ENCODE peak calls at places on chromosomes 5 and 9, in four cellular contexts. X is cardiac muscle cell, K is suprapubic skin, S is mucosa of descending colon. J is an unnamed sample.
A peak's percentile ranks its signal among the peaks of the same experiment; 100 is the strongest.

GRCh38 chr5:40347981-40348725 is 331.6 kb upstream of the PTGER4 start:
- DNase-seq in S (no peak), K (no peak), X (no peak), J (no peak)

GRCh38 chr9:129381481-129381957 is 203.5 kb upstream of the IER5L start:
- DNase-seq in S (no peak), X (no peak), K (no peak), J (no peak)

GRCh38 chr9:129626079-129626943 is at the start of gene NTMT1:
- DNase-seq in S (peak; percentile 90), X (peak; percentile 87), K (peak; percentile 95), J (peak; percentile 92)

GRCh38 chr5:6734243-6734695 is 21.0 kb downstream of the TENT4A start:
- DNase-seq in X (peak; percentile 18), K (no peak), S (no peak), J (no peak)

GRCh38 chr9:70935856-70936255 is 185.6 kb downstream of the TRPM3 start:
- DNase-seq in S (no peak), X (peak; percentile 26), K (no peak), J (no peak)

GRCh38 chr5:154176191-154176590 is 14.3 kb upstream of the GALNT10 start:
- DNase-seq in K (no peak), X (peak; percentile 83), S (no peak), J (no peak)

GRCh38 chr5:55134053-55134722 is 25.8 kb upstream of the GPX8 start:
- DNase-seq in K (no peak), S (no peak), X (no peak), J (no peak)

GRCh38 chr5:141821430-141821925 is 56.7 kb downstream of the PCDH1 start:
- DNase-seq in K (no peak), S (no peak), X (peak; percentile 93), J (no peak)

GRCh38 chr5:111706345-111706744 is 50.6 kb downstream of the NREP start:
- DNase-seq in K (no peak), X (peak; percentile 42), S (peak; percentile 16), J (no peak)

GRCh38 chr5:32126691-32127090 is 47.4 kb downstream of the GOLPH3 start:
- DNase-seq in S (no peak), X (peak; percentile 33), K (no peak), J (no peak)

GRCh38 chr5:10626473-10627013 is 62.7 kb downstream of the ANKRD33B start:
- DNase-seq in X (peak; percentile 51), S (no peak), K (no peak), J (no peak)

GRCh38 chr9:114761515-114761914 is 44.3 kb downstream of the TNFSF15 start:
- DNase-seq in X (no peak), K (no peak), S (no peak), J (no peak)

GRCh38 chr9:84139296-84140100 is 158.9 kb downstream of the RMI1 start:
- DNase-seq in K (no peak), S (peak; percentile 89), X (peak; percentile 75), J (no peak)

GRCh38 chr5:143559586-143559985 is 156.1 kb upstream of the NR3C1 start:
- DNase-seq in K (no peak), S (no peak), X (no peak), J (no peak)
- TF ChIP-seq CTCF in K (no peak), S (no peak), X (no peak), J (no peak)

GRCh38 chr9:109968702-109969450 is 188.9 kb downstream of the PALM2AKAP2 start:
- DNase-seq in X (peak; percentile 60), S (no peak), K (no peak), J (no peak)
- TF ChIP-seq CTCF in X (peak; percentile 44), S (no peak), K (no peak), J (peak; percentile 39)

GRCh38 chr5:65861830-65862241 is 64.5 kb upstream of the ERBIN start:
- DNase-seq in K (no peak), S (no peak), X (peak; percentile 81), J (no peak)
- TF ChIP-seq CTCF in K (no peak), S (no peak), X (no peak), J (no peak)

GRCh38 chr5:176667637-176668036 is 20.4 kb downstream of the TSPAN17 start:
- DNase-seq in K (no peak), S (no peak), X (no peak), J (no peak)
- TF ChIP-seq CTCF in K (no peak), S (no peak), X (no peak), J (no peak)

DNA sequence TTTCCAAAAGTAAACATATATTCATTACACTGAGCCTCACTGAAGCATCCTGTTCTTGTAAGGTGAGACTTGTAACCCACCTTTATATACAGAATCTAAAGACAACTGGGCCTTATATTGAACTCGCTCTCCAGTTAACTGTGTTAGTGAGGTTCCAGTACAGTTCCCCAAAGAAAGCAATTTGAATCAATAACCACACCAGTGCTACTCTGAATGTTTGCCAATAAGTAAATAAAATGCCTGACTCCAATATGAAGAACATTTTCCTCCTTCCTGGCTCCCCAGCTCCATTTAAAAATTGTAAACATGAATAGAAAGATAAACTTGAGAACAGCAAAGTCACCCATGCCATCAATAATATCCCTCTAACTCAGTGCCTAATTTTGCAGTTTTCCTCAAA is 50.1 kb downstream of the FBXW11 start:
- DNase-seq in K (no peak), X (no peak), S (no peak), J (no peak)
- TF ChIP-seq CTCF in K (no peak), X (no peak), S (no peak), J (no peak)

DNA sequence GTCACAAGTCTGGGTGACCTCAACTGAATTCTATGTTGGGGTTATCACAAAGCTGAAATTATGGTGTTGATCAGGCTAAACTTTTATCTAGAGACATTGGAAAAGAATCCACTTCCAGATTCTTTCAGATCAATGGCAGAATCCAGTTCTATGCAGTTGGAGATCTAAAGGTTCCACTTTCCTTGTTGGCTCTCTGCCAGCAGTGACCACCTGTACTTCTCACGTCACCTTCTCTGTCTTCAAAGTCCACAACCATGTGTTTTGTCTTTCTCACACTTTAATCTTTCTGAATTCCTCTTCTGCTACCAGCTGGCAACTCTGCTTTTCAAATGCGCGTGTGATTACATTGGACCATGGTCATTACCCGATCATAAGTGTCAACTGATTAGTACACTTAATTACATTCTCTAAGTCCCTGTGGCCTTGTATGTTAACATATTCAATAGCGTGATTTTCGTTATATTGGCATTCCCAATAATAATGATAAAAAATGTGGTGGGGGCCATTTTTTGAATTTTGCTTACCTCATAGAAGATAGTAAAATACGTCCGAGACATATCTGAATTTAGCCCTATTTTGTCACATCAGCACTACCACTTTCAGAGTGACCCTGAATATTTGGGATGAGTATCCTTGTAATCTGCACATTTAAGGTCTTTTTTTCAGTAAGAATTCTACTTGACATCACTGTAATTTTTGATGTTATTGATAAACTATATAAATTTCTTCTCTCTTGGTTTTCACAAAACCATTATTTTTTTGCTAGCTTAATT is 73.7 kb upstream of the PRDM9 start:
- DNase-seq in S (no peak), X (no peak), K (no peak), J (no peak)
- TF ChIP-seq CTCF in S (no peak), X (no peak), K (no peak), J (no peak)

DNA sequence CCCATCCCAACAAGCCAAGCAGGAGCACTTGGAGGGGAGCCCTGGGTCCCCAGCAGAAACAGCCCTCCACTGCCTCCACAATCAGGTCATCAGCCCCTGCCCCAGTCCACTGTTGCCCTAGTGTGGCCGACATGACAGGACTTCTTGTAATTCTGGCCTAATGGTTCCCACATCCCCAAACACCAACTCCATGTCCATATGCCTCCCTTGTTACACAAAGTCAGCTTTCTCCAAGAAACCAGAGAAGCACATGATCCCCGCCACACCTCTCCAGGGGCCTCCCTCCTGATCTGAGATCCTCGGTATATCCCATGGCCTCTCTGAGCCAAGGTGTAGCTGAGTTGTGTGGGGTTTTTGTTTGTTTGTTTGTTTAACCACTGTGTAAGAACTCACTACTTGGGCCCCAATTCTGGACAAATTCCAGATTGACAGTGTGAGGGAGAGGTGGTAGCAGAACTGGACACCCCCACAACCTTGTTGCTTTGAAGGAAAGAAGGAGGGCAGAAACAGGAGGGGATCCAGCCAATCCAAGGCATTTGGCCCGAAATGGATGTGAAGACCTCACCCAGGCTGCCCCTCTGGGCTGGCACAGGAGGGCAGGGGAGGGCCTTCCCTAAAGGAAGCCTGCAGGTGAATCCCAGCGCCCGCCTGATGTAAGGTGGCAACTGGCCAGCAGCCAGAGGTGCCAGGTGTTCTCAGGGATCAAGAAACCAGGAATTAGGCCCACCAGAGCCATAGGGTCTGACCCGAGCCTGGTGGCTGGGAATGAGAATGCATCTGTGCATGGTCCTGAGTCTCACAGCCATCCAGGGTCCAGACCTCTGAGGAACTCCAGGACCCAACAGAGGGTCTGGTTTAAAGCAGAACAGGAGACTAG is 13.5 kb downstream of the IRF1 start:
- DNase-seq in K (peak; percentile 68), X (no peak), S (peak; percentile 65), J (no peak)
- TF ChIP-seq CTCF in K (no peak), X (no peak), S (no peak), J (peak; percentile 33)

GRCh38 chr9:98303556-98304125 is 48.2 kb upstream of the TBC1D2 start:
- DNase-seq in S (no peak), K (no peak), X (no peak), J (no peak)

GRCh38 chr9:98302938-98303337 is 47.5 kb upstream of the TBC1D2 start:
- DNase-seq in K (no peak), X (no peak), S (no peak), J (no peak)

GRCh38 chr9:98302150-98302549 is 46.7 kb upstream of the TBC1D2 start:
- DNase-seq in X (no peak), S (no peak), K (no peak), J (no peak)

GRCh38 chr9:98298476-98298875 is 43.0 kb upstream of the TBC1D2 start:
- DNase-seq in X (no peak), K (no peak), S (no peak), J (no peak)

GRCh38 chr9:98300611-98301010 is 45.2 kb upstream of the TBC1D2 start:
- DNase-seq in S (no peak), K (no peak), X (no peak), J (no peak)
- TF ChIP-seq CTCF in S (no peak), K (no peak), X (no peak), J (no peak)